ENCODE peak calls at places on chromosomes 13 and 19, in seven cellular contexts. W, Q, T, R, S, C and V are unnamed samples.

GRCh38 chr13:51806571-51806970 is 2.6 kb upstream of the DHRS12 start:
- DNase-seq in C (peak; percentile 65), Q (peak; percentile 34), T (peak; percentile 44), S (peak; percentile 56), R (no peak), W (peak; percentile 56), V (peak; percentile 34)

GRCh38 chr19:46944918-46945628 is 74.6 kb upstream of the NPAS1 start:
- DNase-seq in T (peak; percentile 86), R (no peak), C (peak; percentile 54), Q (peak; percentile 70), W (peak; percentile 86), S (no peak), V (peak; percentile 69)

GRCh38 chr13:106098778-106099177 is 436.7 kb downstream of the EFNB2 start:
- DNase-seq in W (no peak), C (no peak), R (no peak), Q (no peak), S (no peak), T (no peak), V (no peak)

GRCh38 chr19:30070198-30070969 is 128.3 kb downstream of the URI1 start:
- DNase-seq in C (no peak), R (no peak), Q (no peak), W (no peak), T (no peak), S (peak; percentile 4), V (no peak)

GRCh38 chr19:3670796-3671679 is 29.2 kb downstream of the PIP5K1C start:
- DNase-seq in T (peak; percentile 80), W (peak; percentile 93), C (peak; percentile 84), S (peak; percentile 30), Q (peak; percentile 56), R (no peak), V (peak; percentile 64)

GRCh38 chr19:2054763-2055162 is 3.7 kb upstream of the MKNK2 start:
- DNase-seq in W (no peak), R (no peak), Q (no peak), S (no peak), C (no peak), T (no peak), V (no peak)

GRCh38 chr19:2166741-2167738 is 3.3 kb downstream of the DOT1L start:
- DNase-seq in Q (peak; percentile 67), T (peak; percentile 85), C (peak; percentile 82), S (peak; percentile 95), R (no peak), W (peak; percentile 85), V (peak; percentile 83)

GRCh38 chr19:35236638-35237400 is 8.3 kb upstream of the FAM187B start:
- DNase-seq in R (no peak), Q (no peak), C (no peak), W (no peak), S (no peak), T (no peak), V (no peak)

GRCh38 chr19:43463381-43464088 is 1.9 kb downstream of the LYPD3 start:
- DNase-seq in Q (peak; percentile 79), C (peak; percentile 91), W (peak; percentile 97), R (peak; percentile 98), S (peak; percentile 99), T (peak; percentile 81), V (peak; percentile 85)

GRCh38 chr19:42471554-42472249 is 29.0 kb upstream of the CXCL17 start:
- DNase-seq in W (no peak), S (peak; percentile 46), C (no peak), R (no peak), Q (peak; percentile 5), T (peak; percentile 31), V (no peak)

DNA sequence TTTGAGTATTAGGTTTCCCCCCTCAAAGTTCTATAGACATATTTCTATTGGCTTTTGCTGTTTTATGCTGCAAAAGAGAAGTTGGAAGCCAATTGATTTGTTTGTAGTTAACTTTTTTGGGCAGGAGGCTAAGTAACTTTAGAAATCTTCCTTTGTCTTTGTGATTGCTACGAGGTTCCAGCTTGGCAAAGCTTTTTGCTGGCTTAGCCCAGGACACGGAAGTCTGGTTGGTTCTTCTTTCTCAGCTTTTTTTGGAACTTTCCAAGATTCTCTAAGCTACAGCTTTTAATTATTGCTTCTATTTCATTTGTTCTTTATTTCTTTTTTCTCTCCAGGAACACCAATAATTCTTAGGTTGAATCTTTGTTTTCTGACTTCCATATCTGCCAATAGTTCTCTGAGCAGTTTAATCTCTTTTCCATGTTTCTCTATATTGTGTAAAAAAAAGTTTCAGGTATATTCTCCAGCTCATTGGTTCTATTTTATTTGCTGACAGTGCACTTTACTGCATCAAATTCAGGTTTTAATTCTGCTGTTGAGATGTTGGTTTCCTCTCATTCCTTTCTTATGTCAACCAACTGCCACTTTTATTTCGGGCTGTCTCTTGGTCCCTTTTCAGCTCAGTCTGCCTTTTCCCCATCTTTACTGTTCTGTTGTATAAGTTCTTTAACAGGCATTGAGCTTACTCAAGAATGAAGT is 27.8 kb downstream of the MBNL2 start:
- DNase-seq in W (no peak), Q (no peak), S (no peak), R (no peak), C (no peak), T (no peak), V (no peak)
- H3K4me3 ChIP-seq in W (no peak overlapping the region), Q (peak overlapping the region; percentile 9), S (no peak overlapping the region), R (no peak overlapping the region), C (no peak overlapping the region), T (no peak overlapping the region), V (peak overlapping the region; percentile 2)

GRCh38 chr19:15199652-15200574 is 882 bp downstream of the NOTCH3 start:
- DNase-seq in S (no peak), Q (peak; percentile 16), R (no peak), C (no peak), T (no peak), W (no peak), V (peak; percentile 30)

GRCh38 chr19:15197275-15198005 is 3.4 kb downstream of the NOTCH3 start:
- DNase-seq in W (no peak), C (no peak), S (no peak), Q (peak; percentile 18), R (no peak), T (peak; percentile 37), V (peak; percentile 40)

GRCh38 chr19:15198006-15198356 is 2.8 kb downstream of the NOTCH3 start:
- DNase-seq in S (no peak), T (no peak), Q (no peak), R (no peak), C (no peak), W (no peak), V (no peak)

GRCh38 chr19:15200575-15201364 is at the start of gene NOTCH3:
- DNase-seq in C (no peak), T (no peak), S (no peak), W (peak; percentile 29), R (no peak), Q (no peak), V (no peak)

GRCh38 chr19:15199219-15199651 is 1.6 kb downstream of the NOTCH3 start:
- DNase-seq in C (no peak), T (no peak), R (no peak), Q (no peak), W (no peak), S (no peak), V (no peak)
- H3K4me3 ChIP-seq in C (no peak overlapping the region), T (no peak overlapping the region), R (peak overlapping the region; percentile 68), Q (peak overlapping the region; percentile 95), W (peak overlapping the region; percentile 54), S (peak overlapping the region; percentile 40), V (no peak overlapping the region)

DNA sequence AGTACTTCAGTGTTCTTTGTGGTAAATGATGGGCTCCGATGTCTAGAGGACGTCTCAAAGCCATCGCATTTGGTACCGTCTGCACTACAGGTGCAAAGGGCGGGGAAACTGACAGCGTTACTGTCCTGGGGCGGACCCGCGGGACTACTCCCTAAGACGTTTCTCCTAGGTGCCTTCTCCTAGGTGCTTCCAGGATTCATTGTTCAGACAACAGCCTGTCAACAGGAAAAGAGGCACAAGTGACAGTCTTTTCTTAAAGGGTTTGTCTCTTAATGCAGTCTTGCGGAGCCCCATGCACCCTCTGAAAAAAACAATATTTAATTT is 1.4 kb downstream of the SERTM1 start:
- DNase-seq in T (no peak), R (no peak), Q (no peak), S (no peak), C (no peak), W (no peak), V (no peak)
- H3K4me3 ChIP-seq in T (no peak overlapping the region), R (no peak overlapping the region), Q (no peak overlapping the region), S (no peak overlapping the region), C (no peak overlapping the region), W (no peak overlapping the region), V (no peak overlapping the region)

GRCh38 chr13:40798380-40798779 is 9.0 kb downstream of the SLC25A15 start:
- DNase-seq in S (peak; percentile 78), C (no peak), T (no peak), W (no peak), Q (no peak), R (no peak), V (no peak)
- H3K4me3 ChIP-seq in S (peak overlapping the region; percentile 2), C (no peak overlapping the region), T (no peak overlapping the region), W (no peak overlapping the region), Q (no peak overlapping the region), R (no peak overlapping the region), V (no peak overlapping the region)

GRCh38 chr13:114144606-114145244 is 12.3 kb upstream of the RASA3 start:
- DNase-seq in R (no peak), W (no peak), C (no peak), T (no peak), Q (no peak), S (no peak), V (no peak)
- H3K4me3 ChIP-seq in R (no peak overlapping the region), W (no peak overlapping the region), C (no peak overlapping the region), T (no peak overlapping the region), Q (no peak overlapping the region), S (no peak overlapping the region), V (no peak overlapping the region)